ENCODE peak calls at places on chromosomes 12 and 14, in nine cellular contexts. S is epithelial cell of proximal tubule, X is sciatic nerve, U is GM12865, D is brain microvascular endothelial cell, F is heart right ventricle, V is M059J, R is fibroblast of mammary gland, N is kidney tubule cell. A is an unnamed sample.

GRCh38 chr12:123891516-123892179 is 81.0 kb downstream of the CCDC92 start:
- DNase-seq in S (no peak), V (no peak), R (no peak), D (peak), F (no peak), N (no peak), X (no peak), U (no peak), A (no peak)

GRCh38 chr12:28217805-28218204 is 27.5 kb downstream of the CCDC91 start:
- DNase-seq in S (no peak), D (no peak), N (no peak), F (no peak), X (no peak), V (no peak), U (peak), R (no peak), A (no peak)

GRCh38 chr14:35045798-35046047 is 349 bp upstream of the FAM177A1 start:
- DNase-seq in X (no peak), V (no peak), R (no peak), F (no peak), N (no peak), U (no peak), S (no peak), D (no peak), A (no peak)

GRCh38 chr12:127829974-127830543 is 436.9 kb upstream of the TMEM132C start:
- DNase-seq in F (no peak), S (no peak), X (no peak), N (no peak), R (no peak), V (no peak), U (no peak), D (no peak), A (no peak)

GRCh38 chr14:74219806-74220205 is 19.4 kb upstream of the VSX2 start:
- DNase-seq in N (no peak), U (no peak), S (no peak), X (no peak), D (no peak), F (no peak), R (no peak), V (no peak), A (no peak)

GRCh38 chr12:68972570-68972969 is 39.6 kb upstream of the CPM start:
- DNase-seq in S (no peak), V (no peak), D (no peak), X (no peak), R (peak), F (no peak), N (peak), U (no peak), A (no peak)

GRCh38 chr12:97752129-97752528 is 289.5 kb downstream of the RMST start:
- DNase-seq in R (peak), S (no peak), D (no peak), U (no peak), X (no peak), V (no peak), N (no peak), F (no peak), A (no peak)

GRCh38 chr12:5309654-5310053 is 122.3 kb upstream of the NTF3 start:
- DNase-seq in U (no peak), R (no peak), V (no peak), D (no peak), S (peak), F (no peak), N (peak), X (no peak), A (no peak)

GRCh38 chr12:45981075-45981837 is 9.1 kb downstream of the SCAF11 start:
- DNase-seq in F (no peak), R (peak), X (no peak), D (no peak), V (no peak), N (peak), U (no peak), S (no peak), A (no peak)

GRCh38 chr12:57627504-57628279 is 5.3 kb downstream of the B4GALNT1 start:
- DNase-seq in F (no peak), V (no peak), S (no peak), R (no peak), X (no peak), D (no peak), N (no peak), U (no peak), A (no peak)

GRCh38 chr14:53004976-53005375 is 54.1 kb upstream of the FERMT2 start:
- DNase-seq in R (peak), S (no peak), V (no peak), D (peak), U (no peak), X (no peak), N (no peak), F (no peak), A (no peak)

GRCh38 chr12:126811401-126811800 is 1455.6 kb upstream of the TMEM132C start:
- DNase-seq in R (no peak), U (no peak), N (no peak), X (no peak), F (no peak), S (no peak), D (no peak), V (no peak), A (no peak)

GRCh38 chr12:85821759-85822158 is 14.4 kb downstream of the RASSF9 start:
- DNase-seq in D (peak), U (no peak), F (no peak), X (no peak), S (no peak), N (peak), R (no peak), V (no peak), A (no peak)

GRCh38 chr14:32693114-32693513 is 245.6 kb upstream of the NPAS3 start:
- DNase-seq in D (no peak), S (peak), F (no peak), V (peak), X (no peak), N (peak), R (peak), U (peak), A (no peak)

GRCh38 chr12:6199531-6200265 is 502 bp upstream of the CD9 start:
- DNase-seq in D (no peak), U (no peak), V (no peak), X (peak), N (no peak), F (peak), R (peak), S (no peak), A (no peak)

GRCh38 chr14:99670361-99671229 is 13.5 kb upstream of the CYP46A1 start:
- DNase-seq in X (no peak), R (peak), F (no peak), S (no peak), V (no peak), D (no peak), N (no peak), U (no peak), A (no peak)

GRCh38 chr12:4763549-4763948 is 43.3 kb downstream of the GALNT8 start:
- DNase-seq in U (no peak), F (no peak), X (no peak), S (no peak), V (no peak), N (no peak), R (peak), D (no peak), A (no peak)

GRCh38 chr12:92717202-92717601 is 14.4 kb downstream of the PLEKHG7 start:
- DNase-seq in R (peak), S (no peak), N (peak), V (peak), D (peak), U (no peak), F (no peak), X (no peak), A (no peak)

GRCh38 chr12:75892779-75893408 is 138.7 kb downstream of the PHLDA1 start:
- DNase-seq in X (no peak), S (no peak), R (peak), D (peak), N (peak), F (no peak), U (no peak), V (peak), A (no peak)

GRCh38 chr12:3557791-3558190 is 66.8 kb downstream of the PRMT8 start:
- DNase-seq in S (no peak), U (no peak), N (no peak), D (no peak), V (no peak), X (peak), F (no peak), R (no peak), A (no peak)

GRCh38 chr14:101239065-101239464 is 322.2 kb upstream of the DIO3 start:
- DNase-seq in F (no peak), N (no peak), D (no peak), V (no peak), X (peak), S (no peak), R (no peak), U (no peak), A (no peak)

GRCh38 chr14:89041245-89041585 is 216.8 kb downstream of the TTC8 start:
- DNase-seq in V (no peak), R (no peak), N (peak), D (no peak), S (peak), X (no peak), F (no peak), U (no peak), A (peak)

GRCh38 chr12:93773122-93773871 is 96.1 kb downstream of the CRADD start:
- DNase-seq in X (no peak), S (no peak), F (no peak), U (peak), R (peak), D (peak), V (peak), N (peak), A (no peak)

GRCh38 chr12:175250-175649 is 38.7 kb downstream of the SLC6A12 start:
- DNase-seq in R (no peak), D (no peak), S (no peak), V (no peak), F (peak), U (no peak), X (no peak), N (peak), A (no peak)

GRCh38 chr14:65565948-65566347 is 153.4 kb downstream of the FUT8 start:
- DNase-seq in R (peak), S (peak), N (peak), D (no peak), V (peak), X (no peak), U (no peak), F (no peak), A (no peak)

GRCh38 chr14:103151270-103151933 is 28.1 kb downstream of the TNFAIP2 start:
- DNase-seq in R (no peak), V (no peak), F (no peak), D (no peak), X (no peak), S (no peak), N (no peak), U (peak), A (no peak)

GRCh38 chr12:95551305-95551704 is at the start of gene USP44:
- DNase-seq in N (no peak), S (no peak), F (no peak), X (no peak), R (no peak), D (no peak), V (no peak), U (no peak), A (no peak)

GRCh38 chr14:75068294-75069020 is 984 bp upstream of the ZC2HC1C start:
- DNase-seq in N (no peak), X (no peak), F (no peak), V (peak), D (no peak), S (no peak), R (no peak), U (no peak), A (no peak)

GRCh38 chr12:131030472-131031328 is 77.0 kb downstream of the ADGRD1 start:
- DNase-seq in D (no peak), X (no peak), F (no peak), N (no peak), V (no peak), R (no peak), S (no peak), U (no peak), A (no peak)

GRCh38 chr12:2244013-2244861 is 191.4 kb downstream of the CACNA1C start:
- DNase-seq in R (peak), F (no peak), X (no peak), S (peak), D (peak), U (no peak), V (peak), N (peak), A (no peak)